ENCODE peak calls at places on chromosomes 2 and 18, in ten cellular contexts. F is right atrium auricular region, G is lower lobe of right lung, Q is NCI-H774, T is NCI-H2029 treated with DMSO at 0.1 percent for 48 hours, P is smooth muscle cell of the brain vasculature, Z is fibroblast of the aortic adventitia, B is activated B cell treated with CpG ODN at 0.5 μM for 24 hours, R is NCI-H1092, Y is NCI-H2081. S is an unnamed sample.

GRCh38 chr2:102301867-102302362 is 9.4 kb upstream of the IL1RL1 start:
- DNase-seq in Y (no peak), Q (no peak), R (no peak), Z (peak), B (no peak), F (no peak), P (no peak), G (no peak), T (no peak), S (no peak)

GRCh38 chr18:71707985-71708500 is 836.1 kb downstream of the CBLN2 start:
- DNase-seq in B (no peak), G (no peak), Y (no peak), F (no peak), P (no peak), R (no peak), Z (peak), T (no peak), Q (no peak), S (no peak)

GRCh38 chr2:134369220-134369902 is 115.5 kb downstream of the MGAT5 start:
- DNase-seq in Q (no peak), G (no peak), Y (no peak), F (no peak), T (no peak), Z (no peak), R (no peak), B (no peak), P (no peak), S (no peak)

GRCh38 chr2:85134255-85135065 is 1.3 kb downstream of the TCF7L1 start:
- DNase-seq in Q (no peak), B (no peak), Y (no peak), P (no peak), F (no peak), G (peak), R (no peak), Z (peak), T (no peak), S (peak)

GRCh38 chr18:9304388-9305070 is 30.0 kb upstream of the TWSG1 start:
- DNase-seq in Q (no peak), P (no peak), Z (no peak), T (no peak), R (no peak), Y (no peak), F (no peak), G (no peak), B (no peak), S (no peak)

GRCh38 chr2:64470921-64471320 is 17.0 kb downstream of the LGALSL start:
- DNase-seq in Q (peak), B (no peak), F (no peak), G (no peak), Z (no peak), T (no peak), P (no peak), Y (no peak), R (no peak), S (no peak)

GRCh38 chr2:158681816-158682215 is 113.3 kb upstream of the DAPL1 start:
- DNase-seq in T (no peak), Z (no peak), Q (no peak), G (no peak), B (no peak), P (no peak), R (no peak), F (no peak), Y (no peak), S (no peak)

GRCh38 chr2:190996338-190996946 is 17.5 kb downstream of the STAT1 start:
- DNase-seq in G (peak), Y (peak), Q (no peak), R (peak), B (no peak), Z (peak), T (no peak), F (no peak), P (no peak), S (no peak)

GRCh38 chr2:218006741-218007140 is 3.9 kb upstream of the TNS1 start:
- DNase-seq in G (no peak), Z (peak), F (no peak), Y (no peak), T (no peak), R (no peak), B (no peak), P (no peak), Q (no peak), S (no peak)

GRCh38 chr2:72892506-72893173 is 5.4 kb downstream of the SPR start:
- DNase-seq in Q (peak), R (peak), Z (peak), B (no peak), F (no peak), P (peak), T (no peak), G (peak), Y (peak), S (peak)

GRCh38 chr2:127811397-127811860 is 458 bp upstream of the WDR33 start:
- DNase-seq in P (no peak), T (no peak), B (no peak), F (peak), Y (no peak), Q (no peak), R (no peak), G (peak), Z (no peak), S (no peak)

GRCh38 chr2:158686166-158686792 is 108.8 kb upstream of the DAPL1 start:
- DNase-seq in G (no peak), Y (no peak), R (no peak), T (no peak), P (no peak), F (no peak), Q (no peak), Z (peak), B (no peak), S (peak)

GRCh38 chr2:86068098-86069047 is 37.3 kb downstream of the POLR1A start:
- DNase-seq in P (no peak), R (peak), Z (no peak), T (peak), Y (peak), Q (no peak), B (no peak), G (no peak), F (peak), S (no peak)

GRCh38 chr18:907171-907879 is 2.7 kb downstream of the ADCYAP1 start:
- DNase-seq in T (peak), R (peak), P (no peak), B (no peak), G (peak), F (no peak), Y (peak), Z (no peak), Q (peak), S (peak)

GRCh38 chr2:105323117-105323516 is 6.4 kb downstream of the TGFBRAP1 start:
- DNase-seq in R (no peak), P (no peak), G (no peak), F (no peak), Y (no peak), B (no peak), Z (no peak), Q (no peak), T (no peak), S (no peak)

GRCh38 chr18:47321815-47322214 is 70.4 kb upstream of the SKOR2 start:
- DNase-seq in T (no peak), Q (no peak), Z (no peak), Y (no peak), G (no peak), R (no peak), F (no peak), B (no peak), P (no peak), S (no peak)

GRCh38 chr2:143505542-143505941 is 376.3 kb downstream of the ARHGAP15 start:
- DNase-seq in Z (peak), G (no peak), Y (no peak), P (no peak), R (no peak), Q (no peak), F (no peak), T (no peak), B (no peak), S (no peak)

GRCh38 chr18:23871410-23871809 is 143.1 kb upstream of the TTC39C start:
- DNase-seq in B (no peak), Q (no peak), R (peak), P (no peak), Y (peak), G (no peak), F (no peak), Z (no peak), T (no peak), S (no peak)

S was measured in left ventricle myocardium superior.